ENCODE peak calls at places on chromosomes 2 and 18, in five cellular contexts. U, B, M, D and L are unnamed samples.

GRCh38 chr18:76957384-76958355 is 135.3 kb downstream of the ZNF236 start:
- DNase-seq in B (no peak), D (no peak), U (no peak), M (no peak), L (no peak)

GRCh38 chr2:204669386-204669785 is 124.1 kb downstream of the PARD3B start:
- DNase-seq in U (no peak), D (no peak), B (no peak), M (no peak), L (no peak)

GRCh38 chr2:52510432-52510831 is 1257.2 kb upstream of the CHAC2 start:
- DNase-seq in U (no peak), D (no peak), M (no peak), B (no peak), L (no peak)

GRCh38 chr18:68262697-68263293 is 452.1 kb downstream of the TMX3 start:
- DNase-seq in B (no peak), U (peak; percentile 76), M (peak; percentile 61), D (no peak), L (peak; percentile 45)

GRCh38 chr2:241087420-241088268 is 14.4 kb downstream of the MTERF4 start:
- DNase-seq in D (no peak), U (no peak), B (no peak), M (no peak), L (no peak)

GRCh38 chr2:73418343-73418742 is 32.7 kb downstream of the ALMS1 start:
- DNase-seq in D (peak; percentile 16), B (no peak), M (peak; percentile 87), U (no peak), L (peak; percentile 85)

GRCh38 chr2:173448938-173449471 is 94.3 kb downstream of the CDCA7 start:
- DNase-seq in U (peak; percentile 86), M (peak; percentile 45), D (no peak), B (no peak), L (peak; percentile 20)

GRCh38 chr2:180657054-180657453 is 323.4 kb upstream of the UBE2E3 start:
- DNase-seq in D (no peak), M (no peak), B (no peak), U (peak; percentile 85), L (no peak)

GRCh38 chr18:46273861-46274260 is 169.7 kb downstream of the HAUS1 start:
- DNase-seq in D (no peak), M (no peak), B (no peak), U (no peak), L (no peak)

GRCh38 chr2:71505086-71505769 is 51.9 kb downstream of the DYSF start:
- DNase-seq in M (no peak), U (no peak), D (no peak), B (no peak), L (no peak)